ENCODE peak calls at places on chromosomes 16 and 17, in ten cellular contexts. One of them, this sample, is unnamed.

GRCh38 chr16:19517424-19518089 is 4.3 kb downstream of the GDE1 start:
- DNase-seq in heart right ventricle: no peak
- DNase-seq in ascending aorta: no peak
- DNase-seq in GM23248: peak; percentile 62
- DNase-seq in neural progenitor cell: no peak
- DNase-seq in tibial artery: no peak
- DNase-seq in aorta: no peak
- DNase-seq in prostate gland: no peak
- DNase-seq in CD8-positive, alpha-beta T cell: no peak
- DNase-seq in BJ: no peak
- DNase-seq in this sample: no peak

GRCh38 chr16:68644715-68645493 is at the start of gene CDH3:
- DNase-seq in heart right ventricle: no peak
- DNase-seq in ascending aorta: no peak
- DNase-seq in GM23248: peak; percentile 64
- DNase-seq in neural progenitor cell: peak; percentile 78
- DNase-seq in tibial artery: no peak
- DNase-seq in aorta: no peak
- DNase-seq in prostate gland: peak; percentile 84
- DNase-seq in CD8-positive, alpha-beta T cell: no peak
- DNase-seq in BJ: no peak
- DNase-seq in this sample: peak; percentile 98

GRCh38 chr16:57537194-57537505 is 779 bp upstream of the CCDC102A start:
- DNase-seq in heart right ventricle: no peak
- DNase-seq in ascending aorta: no peak
- DNase-seq in GM23248: peak; percentile 38
- DNase-seq in neural progenitor cell: no peak
- DNase-seq in tibial artery: no peak
- DNase-seq in aorta: no peak
- DNase-seq in prostate gland: no peak
- DNase-seq in CD8-positive, alpha-beta T cell: no peak
- DNase-seq in BJ: no peak
- DNase-seq in this sample: no peak

GRCh38 chr17:16676645-16677044 is 13.4 kb upstream of the CCDC144A start:
- DNase-seq in heart right ventricle: no peak
- DNase-seq in ascending aorta: no peak
- DNase-seq in GM23248: no peak
- DNase-seq in neural progenitor cell: no peak
- DNase-seq in tibial artery: no peak
- DNase-seq in aorta: no peak
- DNase-seq in prostate gland: no peak
- DNase-seq in CD8-positive, alpha-beta T cell: no peak
- DNase-seq in BJ: no peak
- DNase-seq in this sample: no peak

GRCh38 chr17:38915639-38915995 is 9.8 kb upstream of the LASP1NB start:
- DNase-seq in heart right ventricle: no peak
- DNase-seq in ascending aorta: no peak
- DNase-seq in GM23248: no peak
- DNase-seq in neural progenitor cell: no peak
- DNase-seq in tibial artery: no peak
- DNase-seq in aorta: no peak
- DNase-seq in prostate gland: no peak
- DNase-seq in CD8-positive, alpha-beta T cell: no peak
- DNase-seq in BJ: no peak
- DNase-seq in this sample: no peak

GRCh38 chr17:39018267-39019134 is 51.3 kb upstream of the FBXO47 start:
- DNase-seq in heart right ventricle: no peak
- DNase-seq in ascending aorta: no peak
- DNase-seq in GM23248: no peak
- DNase-seq in neural progenitor cell: no peak
- DNase-seq in tibial artery: no peak
- DNase-seq in aorta: no peak
- DNase-seq in prostate gland: no peak
- DNase-seq in CD8-positive, alpha-beta T cell: no peak
- DNase-seq in BJ: no peak
- DNase-seq in this sample: no peak

GRCh38 chr16:75262104-75262799 is 10.8 kb upstream of the BCAR1 start:
- DNase-seq in heart right ventricle: peak; percentile 51
- DNase-seq in ascending aorta: peak; percentile 76
- DNase-seq in GM23248: no peak
- DNase-seq in neural progenitor cell: no peak
- DNase-seq in tibial artery: no peak
- DNase-seq in aorta: peak; percentile 60
- DNase-seq in prostate gland: no peak
- DNase-seq in CD8-positive, alpha-beta T cell: no peak
- DNase-seq in BJ: no peak
- DNase-seq in this sample: peak; percentile 71

GRCh38 chr16:74321356-74321755 is 24.7 kb downstream of the PSMD7 start:
- DNase-seq in heart right ventricle: no peak
- DNase-seq in ascending aorta: no peak
- DNase-seq in GM23248: no peak
- DNase-seq in neural progenitor cell: no peak
- DNase-seq in tibial artery: peak; percentile 31
- DNase-seq in aorta: peak; percentile 64
- DNase-seq in prostate gland: peak; percentile 43
- DNase-seq in CD8-positive, alpha-beta T cell: no peak
- DNase-seq in BJ: no peak
- DNase-seq in this sample: no peak

GRCh38 chr16:23974223-23974622 is 138.4 kb downstream of the PRKCB start:
- DNase-seq in heart right ventricle: no peak
- DNase-seq in ascending aorta: no peak
- DNase-seq in GM23248: no peak
- DNase-seq in neural progenitor cell: peak; percentile 84
- DNase-seq in tibial artery: no peak
- DNase-seq in aorta: no peak
- DNase-seq in prostate gland: no peak
- DNase-seq in CD8-positive, alpha-beta T cell: no peak
- DNase-seq in BJ: no peak
- DNase-seq in this sample: peak; percentile 69

GRCh38 chr16:84739349-84740124 is 39.7 kb downstream of the USP10 start:
- DNase-seq in heart right ventricle: no peak
- DNase-seq in ascending aorta: no peak
- DNase-seq in GM23248: peak; percentile 97
- DNase-seq in neural progenitor cell: no peak
- DNase-seq in tibial artery: no peak
- DNase-seq in aorta: no peak
- DNase-seq in prostate gland: no peak
- DNase-seq in CD8-positive, alpha-beta T cell: no peak
- DNase-seq in BJ: peak; percentile 78
- DNase-seq in this sample: no peak

GRCh38 chr17:18920911-18921441 is 31.0 kb upstream of the SLC5A10 start:
- DNase-seq in heart right ventricle: no peak
- DNase-seq in ascending aorta: no peak
- DNase-seq in GM23248: peak; percentile 56
- DNase-seq in neural progenitor cell: no peak
- DNase-seq in tibial artery: no peak
- DNase-seq in aorta: no peak
- DNase-seq in prostate gland: no peak
- DNase-seq in CD8-positive, alpha-beta T cell: no peak
- DNase-seq in BJ: peak; percentile 4
- DNase-seq in this sample: no peak

GRCh38 chr17:70961341-70961740 is 792.0 kb downstream of the KCNJ2 start:
- DNase-seq in heart right ventricle: no peak
- DNase-seq in ascending aorta: no peak
- DNase-seq in GM23248: peak; percentile 5
- DNase-seq in neural progenitor cell: no peak
- DNase-seq in tibial artery: no peak
- DNase-seq in aorta: no peak
- DNase-seq in prostate gland: no peak
- DNase-seq in CD8-positive, alpha-beta T cell: no peak
- DNase-seq in BJ: no peak
- DNase-seq in this sample: no peak

GRCh38 chr17:13024526-13025263 is 6.9 kb upstream of the ELAC2 start:
- DNase-seq in heart right ventricle: peak; percentile 62
- DNase-seq in ascending aorta: peak; percentile 74
- DNase-seq in GM23248: peak; percentile 74
- DNase-seq in neural progenitor cell: peak; percentile 86
- DNase-seq in tibial artery: peak; percentile 47
- DNase-seq in aorta: peak; percentile 65
- DNase-seq in prostate gland: peak; percentile 13
- DNase-seq in CD8-positive, alpha-beta T cell: peak; percentile 53
- DNase-seq in BJ: no peak
- DNase-seq in this sample: peak; percentile 88

GRCh38 chr17:6497496-6498221 is 53.4 kb downstream of the PIMREG start:
- DNase-seq in heart right ventricle: no peak
- DNase-seq in ascending aorta: peak; percentile 53
- DNase-seq in GM23248: no peak
- DNase-seq in neural progenitor cell: no peak
- DNase-seq in tibial artery: no peak
- DNase-seq in aorta: no peak
- DNase-seq in prostate gland: no peak
- DNase-seq in CD8-positive, alpha-beta T cell: no peak
- DNase-seq in BJ: no peak
- DNase-seq in this sample: peak; percentile 65
- H3K4me3 ChIP-seq in heart right ventricle: no peak overlapping the region
- H3K4me3 ChIP-seq in ascending aorta: no peak overlapping the region
- H3K4me3 ChIP-seq in GM23248: no peak overlapping the region
- H3K4me3 ChIP-seq in neural progenitor cell: no peak overlapping the region
- H3K4me3 ChIP-seq in tibial artery: no peak overlapping the region
- H3K4me3 ChIP-seq in aorta: no peak overlapping the region
- H3K4me3 ChIP-seq in prostate gland: no peak overlapping the region
- H3K4me3 ChIP-seq in CD8-positive, alpha-beta T cell: no peak overlapping the region
- H3K4me3 ChIP-seq in BJ: no peak overlapping the region
- H3K4me3 ChIP-seq in this sample: no peak overlapping the region

GRCh38 chr17:21302711-21303425 is 18.4 kb downstream of the MAP2K3 start:
- DNase-seq in heart right ventricle: no peak
- DNase-seq in ascending aorta: no peak
- DNase-seq in GM23248: no peak
- DNase-seq in neural progenitor cell: no peak
- DNase-seq in tibial artery: no peak
- DNase-seq in aorta: peak; percentile 55
- DNase-seq in prostate gland: no peak
- DNase-seq in CD8-positive, alpha-beta T cell: no peak
- DNase-seq in BJ: no peak
- DNase-seq in this sample: peak; percentile 63

GRCh38 chr17:21299981-21300600 is 15.6 kb downstream of the MAP2K3 start:
- DNase-seq in heart right ventricle: no peak
- DNase-seq in ascending aorta: no peak
- DNase-seq in GM23248: no peak
- DNase-seq in neural progenitor cell: no peak
- DNase-seq in tibial artery: no peak
- DNase-seq in aorta: no peak
- DNase-seq in prostate gland: no peak
- DNase-seq in CD8-positive, alpha-beta T cell: no peak
- DNase-seq in BJ: no peak
- DNase-seq in this sample: peak; percentile 33

GRCh38 chr17:21303441-21304065 is 19.0 kb downstream of the MAP2K3 start:
- DNase-seq in heart right ventricle: no peak
- DNase-seq in ascending aorta: no peak
- DNase-seq in GM23248: no peak
- DNase-seq in neural progenitor cell: no peak
- DNase-seq in tibial artery: peak; percentile 22
- DNase-seq in aorta: peak; percentile 33
- DNase-seq in prostate gland: no peak
- DNase-seq in CD8-positive, alpha-beta T cell: no peak
- DNase-seq in BJ: no peak
- DNase-seq in this sample: peak; percentile 64

GRCh38 chr17:21300601-21301571 is 16.4 kb downstream of the MAP2K3 start:
- DNase-seq in heart right ventricle: no peak
- DNase-seq in ascending aorta: no peak
- DNase-seq in GM23248: no peak
- DNase-seq in neural progenitor cell: no peak
- DNase-seq in tibial artery: no peak
- DNase-seq in aorta: no peak
- DNase-seq in prostate gland: no peak
- DNase-seq in CD8-positive, alpha-beta T cell: no peak
- DNase-seq in BJ: no peak
- DNase-seq in this sample: peak; percentile 45

GRCh38 chr17:21301593-21302550 is 17.4 kb downstream of the MAP2K3 start:
- DNase-seq in heart right ventricle: no peak
- DNase-seq in ascending aorta: no peak
- DNase-seq in GM23248: no peak
- DNase-seq in neural progenitor cell: no peak
- DNase-seq in tibial artery: no peak
- DNase-seq in aorta: peak; percentile 46
- DNase-seq in prostate gland: no peak
- DNase-seq in CD8-positive, alpha-beta T cell: no peak
- DNase-seq in BJ: no peak
- DNase-seq in this sample: peak; percentile 60
- H3K36me3 ChIP-seq in heart right ventricle: peaks cover 85% of the 10 kb centered on the region
- H3K36me3 ChIP-seq in ascending aorta: peaks cover 63% of the 10 kb centered on the region
- H3K36me3 ChIP-seq in GM23248: peaks cover 18% of the 10 kb centered on the region
- H3K36me3 ChIP-seq in neural progenitor cell: no peaks in the 10 kb centered on the region
- H3K36me3 ChIP-seq in tibial artery: peaks cover 53% of the 10 kb centered on the region
- H3K36me3 ChIP-seq in aorta: peaks cover 2% of the 10 kb centered on the region
- H3K36me3 ChIP-seq in prostate gland: no peaks in the 10 kb centered on the region
- H3K36me3 ChIP-seq in CD8-positive, alpha-beta T cell: peaks cover 22% of the 10 kb centered on the region
- H3K36me3 ChIP-seq in BJ: peaks cover 51% of the 10 kb centered on the region
- H3K36me3 ChIP-seq in this sample: peaks cover 3% of the 10 kb centered on the region

DNA sequence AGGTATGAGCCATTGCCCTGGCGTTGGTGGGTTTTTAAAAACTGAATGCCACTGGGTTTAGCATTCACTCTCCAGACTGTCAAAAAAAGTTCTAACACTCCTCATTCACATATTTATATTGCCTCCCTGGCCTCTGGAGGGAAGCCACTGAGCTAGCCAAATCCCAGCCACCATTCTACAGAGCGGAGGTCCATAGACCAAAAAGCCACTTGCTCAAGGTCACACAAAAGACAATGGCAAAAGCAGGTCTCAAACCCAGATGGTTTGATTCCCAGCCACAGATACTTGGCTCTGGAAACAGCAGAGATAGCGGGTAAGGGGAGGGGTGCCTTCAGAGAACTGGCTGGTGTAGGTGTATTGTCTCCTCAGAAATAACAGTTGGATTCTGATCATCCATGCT is 18.0 kb upstream of the CDIPT start:
- DNase-seq in heart right ventricle: no peak
- DNase-seq in ascending aorta: no peak
- DNase-seq in GM23248: no peak
- DNase-seq in neural progenitor cell: no peak
- DNase-seq in tibial artery: no peak
- DNase-seq in aorta: no peak
- DNase-seq in prostate gland: no peak
- DNase-seq in CD8-positive, alpha-beta T cell: no peak
- DNase-seq in BJ: no peak
- DNase-seq in this sample: no peak
- H3K27me3 ChIP-seq in heart right ventricle: peaks cover 40% of the 10 kb centered on the region
- H3K27me3 ChIP-seq in ascending aorta: peaks cover 17% of the 10 kb centered on the region
- H3K27me3 ChIP-seq in GM23248: peaks cover 6% of the 10 kb centered on the region
- H3K27me3 ChIP-seq in neural progenitor cell: peaks cover 16% of the 10 kb centered on the region
- H3K27me3 ChIP-seq in tibial artery: peaks cover 3% of the 10 kb centered on the region
- H3K27me3 ChIP-seq in aorta: no peaks in the 10 kb centered on the region
- H3K27me3 ChIP-seq in prostate gland: no peaks in the 10 kb centered on the region
- H3K27me3 ChIP-seq in CD8-positive, alpha-beta T cell: no peaks in the 10 kb centered on the region
- H3K27me3 ChIP-seq in BJ: peaks cover 3% of the 10 kb centered on the region
- H3K27me3 ChIP-seq in this sample: peaks cover 7% of the 10 kb centered on the region

DNA sequence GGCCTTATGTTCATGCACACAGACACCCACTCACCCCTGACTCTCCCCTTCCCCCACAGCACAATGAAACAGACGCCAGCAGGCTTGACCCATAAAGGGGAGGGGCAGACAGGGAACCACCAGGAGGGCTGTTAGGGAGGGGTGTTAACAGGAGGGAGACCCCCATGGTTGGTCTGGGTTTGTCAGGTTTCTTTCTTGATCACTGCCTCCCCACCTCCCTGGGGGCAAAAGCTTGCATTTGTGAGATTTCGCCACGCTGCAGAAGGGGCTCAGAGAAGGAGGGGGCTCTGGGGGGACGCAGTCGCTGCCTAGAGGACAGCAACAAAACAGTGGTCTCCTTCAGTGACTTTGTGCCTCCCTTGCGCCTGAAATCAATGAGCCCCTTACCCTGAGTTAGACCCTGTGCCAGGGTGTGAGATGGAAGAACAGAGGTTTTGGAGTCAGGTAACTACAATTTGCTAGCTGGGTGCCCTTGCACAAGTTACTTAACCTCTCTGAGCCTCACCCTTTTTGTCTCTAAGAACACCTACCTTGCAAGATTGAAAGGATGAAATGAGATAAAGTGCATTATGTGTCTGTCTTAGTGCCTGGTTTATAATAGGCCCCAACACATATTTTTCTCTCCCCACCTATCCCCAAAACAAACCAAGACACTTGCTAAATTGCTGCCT is 9.7 kb downstream of the RND2 start:
- DNase-seq in heart right ventricle: no peak
- DNase-seq in ascending aorta: no peak
- DNase-seq in GM23248: no peak
- DNase-seq in neural progenitor cell: no peak
- DNase-seq in tibial artery: no peak
- DNase-seq in aorta: no peak
- DNase-seq in prostate gland: no peak
- DNase-seq in CD8-positive, alpha-beta T cell: no peak
- DNase-seq in BJ: no peak
- DNase-seq in this sample: peak; percentile 36
- H3K4me3 ChIP-seq in heart right ventricle: no peak overlapping the region
- H3K4me3 ChIP-seq in ascending aorta: no peak overlapping the region
- H3K4me3 ChIP-seq in GM23248: no peak overlapping the region
- H3K4me3 ChIP-seq in neural progenitor cell: peak overlapping the region; percentile 29
- H3K4me3 ChIP-seq in tibial artery: no peak overlapping the region
- H3K4me3 ChIP-seq in aorta: no peak overlapping the region
- H3K4me3 ChIP-seq in prostate gland: no peak overlapping the region
- H3K4me3 ChIP-seq in CD8-positive, alpha-beta T cell: no peak overlapping the region
- H3K4me3 ChIP-seq in BJ: no peak overlapping the region
- H3K4me3 ChIP-seq in this sample: no peak overlapping the region

This sample was measured in H7.